ENCODE peak calls at places on chromosomes 2 and 18, in nine cellular contexts. E is G401; G is HEK293T; V is germinal center; P is CD4-positive, alpha-beta T cell; D is CD8-positive, alpha-beta T cell; H is fibroblast of lung; Q is left colon; L is activated CD4-positive, alpha-beta T cell treated with anti-CD3 and anti-CD28 coated beads for 4 hours. X is an unnamed sample.

GRCh38 chr2:127610561-127610960 is 35.4 kb upstream of the GPR17 start:
- DNase-seq in E (no peak), G (no peak), V (no peak), P (no peak), D (no peak), H (no peak), Q (no peak), L (no peak), X (no peak)

GRCh38 chr2:60633615-60634014 is 80.2 kb upstream of the BCL11A start:
- DNase-seq in E (no peak), G (no peak), V (no peak), P (no peak), D (no peak), H (no peak), Q (no peak), L (no peak), X (no peak)

GRCh38 chr2:10901160-10901559 is 10.6 kb upstream of the KCNF1 start:
- DNase-seq in E (no peak), G (no peak), V (no peak), P (no peak), D (no peak), H (peak; percentile 23), Q (peak; percentile 76), L (no peak), X (no peak)

GRCh38 chr18:9835112-9835755 is 50.5 kb upstream of the TXNDC2 start:
- DNase-seq in E (no peak), G (no peak), V (no peak), P (no peak), D (no peak), H (no peak), Q (no peak), L (no peak), X (no peak)

GRCh38 chr2:103667335-103667884 is 905.6 kb downstream of the TMEM182 start:
- DNase-seq in E (no peak), G (no peak), V (no peak), P (no peak), D (no peak), H (no peak), Q (no peak), L (no peak), X (no peak)

GRCh38 chr18:72675394-72675793 is 131.3 kb upstream of the CBLN2 start:
- DNase-seq in E (no peak), G (no peak), V (no peak), P (no peak), D (no peak), H (no peak), Q (no peak), L (no peak), X (no peak)

GRCh38 chr2:226445216-226445861 is 354.3 kb downstream of the IRS1 start:
- DNase-seq in E (no peak), G (no peak), V (no peak), P (no peak), D (no peak), H (no peak), Q (no peak), L (no peak), X (no peak)

GRCh38 chr18:76378526-76379215 is 116.4 kb downstream of the ZNF516 start:
- DNase-seq in E (no peak), G (no peak), V (no peak), P (no peak), D (no peak), H (no peak), Q (no peak), L (no peak), X (no peak)

GRCh38 chr2:39537150-39537549 is 100.1 kb upstream of the MAP4K3 start:
- DNase-seq in E (no peak), G (no peak), V (no peak), P (no peak), D (no peak), H (no peak), Q (no peak), L (no peak), X (no peak)

GRCh38 chr2:105804266-105804665 is 59.6 kb downstream of the NCK2 start:
- DNase-seq in E (peak; percentile 65), G (peak; percentile 20), V (no peak), P (no peak), D (no peak), H (peak; percentile 52), Q (no peak), L (no peak), X (peak; percentile 42)

GRCh38 chr2:151979694-151980093 is 119.2 kb downstream of the CACNB4 start:
- DNase-seq in E (no peak), G (no peak), V (no peak), P (no peak), D (no peak), H (no peak), Q (no peak), L (no peak), X (no peak)

GRCh38 chr18:69906765-69907164 is 40.9 kb downstream of the CD226 start:
- DNase-seq in E (no peak), G (no peak), V (no peak), P (no peak), D (no peak), H (no peak), Q (no peak), L (no peak), X (no peak)

GRCh38 chr2:152546230-152546837 is 170.9 kb downstream of the PRPF40A start:
- DNase-seq in E (no peak), G (no peak), V (no peak), P (no peak), D (no peak), H (no peak), Q (no peak), L (no peak), X (no peak)

GRCh38 chr2:14123436-14124103 is 508.9 kb upstream of the LRATD1 start:
- DNase-seq in E (no peak), G (no peak), V (no peak), P (no peak), D (no peak), H (no peak), Q (no peak), L (no peak), X (no peak)

GRCh38 chr18:10453885-10454772 is at the start of gene APCDD1:
- DNase-seq in E (peak; percentile 15), G (peak; percentile 50), V (peak; percentile 49), P (no peak), D (no peak), H (peak; percentile 40), Q (peak; percentile 53), L (no peak), X (peak; percentile 57)

GRCh38 chr2:232463701-232464533 is 8.0 kb downstream of the ALPI start:
- DNase-seq in E (no peak), G (no peak), V (no peak), P (no peak), D (no peak), H (no peak), Q (no peak), L (no peak), X (no peak)

GRCh38 chr2:41791523-41791922 is 256.3 kb upstream of the PKDCC start:
- DNase-seq in E (no peak), G (peak; percentile 22), V (peak; percentile 14), P (no peak), D (no peak), H (peak; percentile 46), Q (no peak), L (no peak), X (no peak)

GRCh38 chr2:29246388-29247300 is 131.4 kb downstream of the CLIP4 start:
- DNase-seq in E (no peak), G (no peak), V (no peak), P (no peak), D (no peak), H (no peak), Q (no peak), L (no peak), X (no peak)

GRCh38 chr18:499351-500229 is 911 bp downstream of the COLEC12 start:
- DNase-seq in E (no peak), G (peak; percentile 23), V (no peak), P (no peak), D (no peak), H (peak; percentile 48), Q (no peak), L (no peak), X (no peak)

GRCh38 chr2:100237770-100238169 is 84.5 kb downstream of the LONRF2 start:
- DNase-seq in E (no peak), G (peak; percentile 39), V (no peak), P (no peak), D (no peak), H (no peak), Q (no peak), L (no peak), X (no peak)

GRCh38 chr2:177161741-177162440 is 50.7 kb upstream of the HNRNPA3 start:
- DNase-seq in E (peak; percentile 69), G (no peak), V (peak; percentile 27), P (no peak), D (no peak), H (peak; percentile 55), Q (no peak), L (peak; percentile 22), X (peak; percentile 26)

GRCh38 chr2:230627806-230628724 is 84.6 kb upstream of the CAB39 start:
- DNase-seq in E (no peak), G (no peak), V (no peak), P (no peak), D (no peak), H (peak; percentile 83), Q (no peak), L (no peak), X (no peak)

GRCh38 chr2:38268691-38269309 is 108.3 kb downstream of the ATL2 start:
- DNase-seq in E (no peak), G (no peak), V (no peak), P (no peak), D (no peak), H (peak; percentile 97), Q (no peak), L (no peak), X (no peak)

GRCh38 chr2:178233428-178233827 is 39.1 kb downstream of the OSBPL6 start:
- DNase-seq in E (no peak), G (no peak), V (no peak), P (no peak), D (no peak), H (no peak), Q (no peak), L (no peak), X (no peak)

GRCh38 chr2:11683966-11684365 is 14.0 kb upstream of the NTSR2 start:
- DNase-seq in E (no peak), G (no peak), V (no peak), P (no peak), D (no peak), H (no peak), Q (no peak), L (no peak), X (no peak)

GRCh38 chr2:113175736-113176695 is 2.2 kb downstream of the PSD4 start:
- DNase-seq in E (no peak), G (no peak), V (peak; percentile 54), P (peak; percentile 39), D (no peak), H (no peak), Q (no peak), L (peak; percentile 29), X (no peak)

GRCh38 chr2:154466226-154466625 is 232.3 kb upstream of the KCNJ3 start:
- DNase-seq in E (no peak), G (no peak), V (no peak), P (no peak), D (no peak), H (no peak), Q (no peak), L (no peak), X (no peak)

X was measured in cerebellum.